ENCODE peak calls at places on chromosomes 7 and 10, in four cellular contexts. D is AG04449, V is MV-4-11, I is NCI-H1930. P is an unnamed sample.

GRCh38 chr7:1060315-1061080 is 16.2 kb downstream of the GPR146 start:
- DNase-seq in I (no peak), V (peak), D (no peak), P (no peak)

GRCh38 chr7:12951397-12951801 is 264.0 kb downstream of the ARL4A start:
- DNase-seq in I (no peak), D (no peak), V (no peak), P (no peak)

GRCh38 chr10:130974171-130974570 is 337.4 kb downstream of the TCERG1L start:
- DNase-seq in D (no peak), I (no peak), V (no peak), P (no peak)

GRCh38 chr10:17157024-17157423 is 27.4 kb upstream of the CUBN start:
- DNase-seq in D (no peak), V (no peak), I (no peak), P (no peak)

GRCh38 chr7:35695987-35696386 is 1.1 kb upstream of the HERPUD2 start:
- DNase-seq in V (no peak), D (no peak), I (no peak), P (no peak)

GRCh38 chr7:68760556-68760955 is 837.7 kb upstream of the AUTS2 start:
- DNase-seq in V (no peak), D (no peak), I (no peak), P (no peak)

GRCh38 chr10:124526621-124527267 is 65.1 kb downstream of the LHPP start:
- DNase-seq in D (no peak), I (no peak), V (no peak), P (no peak)

GRCh38 chr7:142477079-142477651 is 219.3 kb upstream of the PRSS58 start:
- DNase-seq in D (no peak), I (no peak), V (peak), P (no peak)

GRCh38 chr10:9302142-9302746 is 1247.8 kb downstream of the GATA3 start:
- DNase-seq in V (peak), I (no peak), D (peak), P (no peak)

GRCh38 chr7:83475403-83475802 is 173.5 kb downstream of the SEMA3E start:
- DNase-seq in V (no peak), I (no peak), D (no peak), P (no peak)

GRCh38 chr7:55574062-55574717 is 1.9 kb upstream of the VOPP1 start:
- DNase-seq in D (no peak), V (peak), I (no peak), P (no peak)

GRCh38 chr7:116227678-116228239 is 17.4 kb downstream of the TES start:
- DNase-seq in V (no peak), D (peak), I (no peak), P (no peak)

GRCh38 chr10:13382759-13383753 is 35.0 kb upstream of the SEPHS1 start:
- DNase-seq in I (no peak), V (peak), D (no peak), P (no peak)

GRCh38 chr10:70931168-70931805 is 42.9 kb upstream of the PCBD1 start:
- DNase-seq in I (no peak), V (no peak), D (no peak), P (no peak)

GRCh38 chr10:110651044-110651958 is 7.2 kb downstream of the RBM20 start:
- DNase-seq in V (no peak), D (peak), I (no peak), P (no peak)

GRCh38 chr7:45985902-45986301 is 64.8 kb upstream of the IGFBP3 start:
- DNase-seq in D (no peak), I (no peak), V (peak), P (no peak)

GRCh38 chr7:134695321-134695860 is 48.7 kb downstream of the BPGM start:
- DNase-seq in I (no peak), D (peak), V (no peak), P (no peak)

GRCh38 chr10:106355450-106355849 is 809.1 kb downstream of the SORCS1 start:
- DNase-seq in V (no peak), D (no peak), I (no peak), P (no peak)

GRCh38 chr10:29535012-29535777 is 99.6 kb downstream of the SVIL start:
- DNase-seq in D (peak), V (no peak), I (no peak), P (no peak)

GRCh38 chr10:64041989-64042490 is 520.8 kb downstream of the REEP3 start:
- DNase-seq in D (no peak), I (no peak), V (no peak), P (no peak)

GRCh38 chr10:122285506-122286444 is 14.7 kb downstream of the BTBD16 start:
- DNase-seq in V (no peak), I (no peak), D (no peak), P (no peak)

GRCh38 chr7:87234949-87235348 is 15.4 kb upstream of the TMEM243 start:
- DNase-seq in D (peak), I (no peak), V (no peak), P (no peak)

GRCh38 chr7:130865408-130866236 is 131.6 kb upstream of the KLF14 start:
- DNase-seq in V (peak), I (no peak), D (no peak), P (no peak)

GRCh38 chr10:23157691-23158369 is 34.3 kb upstream of the PTF1A start:
- DNase-seq in V (peak), I (no peak), D (no peak), P (no peak)

GRCh38 chr10:29946953-29947700 is 112.3 kb downstream of the JCAD start:
- DNase-seq in I (no peak), D (peak), V (no peak), P (no peak)

P was measured in NCI-H2107.